ENCODE peak calls at places on chromosomes 12 and 14, in nine cellular contexts. K is fibroblast of pulmonary artery; H is hippocampal formation; P is activated naive CD8-positive, alpha-beta T cell treated with anti-CD3 and anti-CD28 coated beads for 36 hours; G is EH; W is smooth muscle cell of the brain vasculature; U is NCI-H1436; E is AG04450; C is NCI-H1105. I is an unnamed sample.

GRCh38 chr14:51182166-51182565 is 57.9 kb upstream of the TMX1 start:
- DNase-seq in C (no peak), K (peak), H (no peak), U (no peak), E (no peak), P (no peak), G (peak), W (no peak), I (no peak)

GRCh38 chr12:93518725-93519124 is 51.4 kb downstream of the MRPL42 start:
- DNase-seq in C (no peak), U (no peak), E (peak), K (peak), G (peak), W (no peak), H (no peak), P (no peak), I (no peak)

GRCh38 chr12:131218291-131219172 is 264.8 kb downstream of the ADGRD1 start:
- DNase-seq in K (no peak), U (no peak), G (no peak), C (no peak), W (no peak), P (no peak), H (no peak), E (no peak), I (no peak)

GRCh38 chr12:19186722-19187661 is 57.5 kb downstream of the PLEKHA5 start:
- DNase-seq in U (peak), E (no peak), P (no peak), W (peak), G (peak), K (peak), C (peak), H (no peak), I (no peak)

GRCh38 chr12:93379432-93380308 is 1.9 kb downstream of the NUDT4 start:
- DNase-seq in G (peak), P (no peak), C (no peak), E (no peak), H (no peak), W (no peak), U (no peak), K (no peak), I (no peak)

GRCh38 chr14:89469210-89470198 is 52.5 kb upstream of the FOXN3 start:
- DNase-seq in H (no peak), W (no peak), C (no peak), K (no peak), E (no peak), G (no peak), U (no peak), P (no peak), I (no peak)

GRCh38 chr12:56671608-56672007 is 16.5 kb downstream of the PTGES3 start:
- DNase-seq in H (no peak), W (no peak), G (no peak), P (no peak), C (no peak), U (no peak), E (no peak), K (no peak), I (no peak)

GRCh38 chr12:42725839-42726238 is 136.3 kb upstream of the PRICKLE1 start:
- DNase-seq in E (peak), U (no peak), H (no peak), W (no peak), C (no peak), P (no peak), G (peak), K (peak), I (no peak)

GRCh38 chr12:101243074-101243473 is 33.0 kb upstream of the SLC5A8 start:
- DNase-seq in G (no peak), U (no peak), C (no peak), P (no peak), W (no peak), E (no peak), K (no peak), H (no peak), I (no peak)

GRCh38 chr14:55718551-55718950 is 138.5 kb downstream of the KTN1 start:
- DNase-seq in H (no peak), E (no peak), U (no peak), W (no peak), K (no peak), P (no peak), G (no peak), C (no peak), I (no peak)

GRCh38 chr14:28375295-28375694 is 391.3 kb upstream of the FOXG1 start:
- DNase-seq in E (no peak), H (no peak), W (no peak), G (no peak), K (peak), C (no peak), P (no peak), U (peak), I (no peak)

GRCh38 chr14:63045612-63046320 is 508 bp upstream of the KCNH5 start:
- DNase-seq in K (peak), H (peak), E (peak), C (peak), P (no peak), U (peak), G (peak), W (no peak), I (no peak)

GRCh38 chr12:124833693-124834122 is 30.0 kb downstream of the SCARB1 start:
- DNase-seq in U (no peak), C (no peak), W (peak), K (no peak), P (no peak), E (no peak), H (no peak), G (peak), I (no peak)

GRCh38 chr12:42873401-42873800 is 283.9 kb upstream of the PRICKLE1 start:
- DNase-seq in H (no peak), E (no peak), U (no peak), W (no peak), K (peak), G (no peak), P (no peak), C (no peak), I (no peak)

GRCh38 chr12:122859303-122860051 is 24.2 kb downstream of the HIP1R start:
- DNase-seq in E (no peak), G (no peak), C (no peak), W (no peak), U (no peak), H (no peak), P (no peak), K (no peak), I (no peak)

GRCh38 chr12:92675092-92675865 is 27.5 kb upstream of the PLEKHG7 start:
- DNase-seq in U (no peak), P (no peak), W (no peak), E (no peak), H (no peak), K (no peak), C (no peak), G (no peak), I (no peak)

GRCh38 chr14:100732766-100733100 is 6.0 kb downstream of the DLK1 start:
- DNase-seq in H (no peak), W (no peak), G (no peak), E (no peak), U (no peak), C (no peak), P (no peak), K (no peak), I (no peak)

GRCh38 chr12:5487971-5488955 is 56.4 kb downstream of the NTF3 start:
- DNase-seq in H (no peak), P (no peak), E (peak), C (no peak), W (no peak), U (no peak), K (peak), G (peak), I (no peak)

GRCh38 chr14:70113211-70113610 is 75.5 kb downstream of the SLC8A3 start:
- DNase-seq in U (no peak), E (no peak), K (no peak), G (no peak), C (no peak), W (no peak), H (no peak), P (no peak), I (no peak)

GRCh38 chr14:88554458-88555286 is at the start of gene PTPN21:
- DNase-seq in P (peak), W (no peak), E (no peak), H (peak), K (peak), U (no peak), C (no peak), G (peak), I (peak)

GRCh38 chr14:59224341-59224740 is 35.9 kb downstream of the DAAM1 start:
- DNase-seq in U (no peak), G (peak), E (no peak), W (no peak), P (no peak), K (no peak), C (no peak), H (no peak), I (no peak)

GRCh38 chr12:41466762-41467270 is 278.7 kb downstream of the PDZRN4 start:
- DNase-seq in U (no peak), K (peak), C (no peak), H (no peak), W (no peak), E (no peak), G (no peak), P (no peak), I (no peak)

GRCh38 chr12:107570721-107571120 is 114.9 kb upstream of the PWP1 start:
- DNase-seq in U (no peak), E (peak), P (no peak), G (peak), C (no peak), H (no peak), K (peak), W (no peak), I (no peak)

GRCh38 chr12:11986165-11986564 is 84.6 kb upstream of the BCL2L14 start:
- DNase-seq in U (no peak), G (no peak), E (no peak), H (no peak), W (no peak), K (no peak), P (no peak), C (no peak), I (no peak)

GRCh38 chr14:31024042-31024480 is 1.4 kb upstream of the AP4S1 start:
- DNase-seq in E (no peak), C (no peak), G (no peak), W (no peak), H (no peak), P (no peak), K (no peak), U (no peak), I (no peak)

GRCh38 chr14:33402604-33403003 is 463.9 kb downstream of the NPAS3 start:
- DNase-seq in C (no peak), U (no peak), E (no peak), H (no peak), K (no peak), W (no peak), G (no peak), P (no peak), I (no peak)

GRCh38 chr12:52215587-52216031 is 17.4 kb upstream of the KRT7 start:
- DNase-seq in U (no peak), G (peak), E (no peak), P (no peak), C (no peak), K (no peak), W (no peak), H (no peak), I (no peak)

GRCh38 chr12:51905507-51906438 is 1.5 kb upstream of the ACVRL1 start:
- DNase-seq in U (no peak), G (peak), K (peak), H (no peak), W (no peak), P (no peak), E (no peak), C (no peak), I (peak)

GRCh38 chr12:69886101-69886500 is 61.1 kb downstream of the MYRFL start:
- DNase-seq in U (no peak), H (no peak), W (no peak), E (no peak), K (no peak), P (no peak), C (no peak), G (no peak), I (no peak)

GRCh38 chr14:92716131-92716530 is 32.3 kb downstream of the LGMN start:
- DNase-seq in E (no peak), H (no peak), W (no peak), P (no peak), U (no peak), K (no peak), G (no peak), C (no peak), I (no peak)

GRCh38 chr12:123602651-123603195 is 824 bp downstream of the DDX55 start:
- DNase-seq in E (no peak), K (peak), P (no peak), W (no peak), C (no peak), U (no peak), G (peak), H (no peak), I (no peak)

GRCh38 chr12:115916910-115917668 is 360.4 kb downstream of the MED13L start:
- DNase-seq in H (peak), G (peak), U (peak), E (no peak), C (peak), W (no peak), K (peak), P (peak), I (peak)

GRCh38 chr14:91367173-91368171 is 50.1 kb downstream of the CCDC88C start:
- DNase-seq in K (no peak), H (no peak), P (peak), G (no peak), W (no peak), E (no peak), C (no peak), U (no peak), I (no peak)

I was measured in ascending aorta.